ENCODE peak calls at places on chromosomes 5 and 9, in six cellular contexts. L is naive thymus-derived CD8-positive, alpha-beta T cell; J is stimulated activated CD8-positive, alpha-beta memory T cell treated with anti-CD3 and anti-CD28 coated beads, Interleukin-7, amount 100 ng/mL, for 1 hour; I is hippocampal formation; H is stimulated activated CD4-positive, alpha-beta T cell treated with anti-CD3 and anti-CD28 coated beads, Interleukin-2, amount 100 ng/mL, for 24 hours; B is CD8-positive, alpha-beta memory T cell. K is an unnamed sample.

GRCh38 chr9:899440-900184 is 58.1 kb downstream of the DMRT1 start:
- DNase-seq in L (no peak), J (no peak), I (peak; percentile 25), H (no peak), B (no peak), K (no peak)

GRCh38 chr9:133226219-133227171 is 17.4 kb upstream of the OBP2B start:
- DNase-seq in L (no peak), J (no peak), I (no peak), H (no peak), B (no peak), K (no peak)

GRCh38 chr9:77883846-77884771 is 147.5 kb downstream of the GNAQ start:
- DNase-seq in L (no peak), J (no peak), I (no peak), H (no peak), B (no peak), K (no peak)

GRCh38 chr9:115278241-115279035 is 160.5 kb upstream of the TNC start:
- DNase-seq in L (no peak), J (no peak), I (no peak), H (no peak), B (no peak), K (no peak)

GRCh38 chr9:10562581-10563343 is 50.0 kb downstream of the PTPRD start:
- DNase-seq in L (no peak), J (no peak), I (no peak), H (no peak), B (no peak), K (no peak)

GRCh38 chr5:156394642-156395393 is 67.9 kb downstream of the SGCD start:
- DNase-seq in L (no peak), J (no peak), I (peak; percentile 44), H (no peak), B (no peak), K (no peak)

GRCh38 chr5:134131578-134132350 is 17.3 kb downstream of the TCF7 start:
- DNase-seq in L (no peak), J (no peak), I (no peak), H (no peak), B (peak; percentile 47), K (no peak)

GRCh38 chr9:21968331-21969010 is 25.7 kb downstream of the CDKN2A start:
- DNase-seq in L (peak; percentile 8), J (no peak), I (no peak), H (no peak), B (no peak), K (no peak)

GRCh38 chr5:140595538-140595937 is 30.9 kb downstream of the SLC35A4 start:
- DNase-seq in L (no peak), J (no peak), I (peak; percentile 21), H (no peak), B (no peak), K (no peak)

GRCh38 chr5:159510282-159510681 is 180.0 kb upstream of the IL12B start:
- DNase-seq in L (no peak), J (no peak), I (no peak), H (no peak), B (no peak), K (no peak)

GRCh38 chr9:77735515-77735914 is 87.4 kb upstream of the GNA14 start:
- DNase-seq in L (no peak), J (no peak), I (peak; percentile 36), H (no peak), B (no peak), K (no peak)

GRCh38 chr9:124390812-124391658 is 24.2 kb downstream of the PSMB7 start:
- DNase-seq in L (no peak), J (no peak), I (no peak), H (no peak), B (no peak), K (no peak)

GRCh38 chr5:51657340-51658240 is 274.3 kb downstream of the ISL1 start:
- DNase-seq in L (no peak), J (no peak), I (no peak), H (no peak), B (no peak), K (no peak)

GRCh38 chr5:5372511-5372910 is 50.0 kb upstream of the ICE1 start:
- DNase-seq in L (no peak), J (no peak), I (no peak), H (no peak), B (no peak), K (no peak)

GRCh38 chr9:6771722-6772121 is 13.9 kb downstream of the KDM4C start:
- DNase-seq in L (no peak), J (no peak), I (no peak), H (no peak), B (no peak), K (no peak)

GRCh38 chr5:153902026-153902425 is 136.7 kb downstream of the FAM114A2 start:
- DNase-seq in L (no peak), J (no peak), I (no peak), H (no peak), B (no peak), K (no peak)

GRCh38 chr5:72160299-72160698 is 53.0 kb downstream of the MAP1B start:
- DNase-seq in L (no peak), J (no peak), I (no peak), H (no peak), B (no peak), K (no peak)

GRCh38 chr9:127742435-127743088 is 7.5 kb upstream of the TOR2A start:
- DNase-seq in L (no peak), J (no peak), I (no peak), H (no peak), B (no peak), K (peak; percentile 97)

GRCh38 chr5:52824827-52825226 is 37.1 kb downstream of the ITGA1 start:
- DNase-seq in L (no peak), J (no peak), I (no peak), H (no peak), B (no peak), K (no peak)

GRCh38 chr9:112866662-112867274 is 23.9 kb downstream of the SLC46A2 start:
- DNase-seq in L (no peak), J (no peak), I (no peak), H (no peak), B (no peak), K (no peak)

GRCh38 chr5:72427488-72428437 is 79.4 kb downstream of the ZNF366 start:
- DNase-seq in L (no peak), J (no peak), I (no peak), H (no peak), B (no peak), K (no peak)

GRCh38 chr9:70988551-70988950 is 132.9 kb downstream of the TRPM3 start:
- DNase-seq in L (no peak), J (no peak), I (no peak), H (no peak), B (no peak), K (no peak)

GRCh38 chr5:138900281-138900965 is 25.3 kb upstream of the LRRTM2 start:
- DNase-seq in L (no peak), J (no peak), I (no peak), H (peak; percentile 13), B (no peak), K (no peak)

GRCh38 chr5:124980174-124980941 is 233.9 kb upstream of the ZNF608 start:
- DNase-seq in L (no peak), J (no peak), I (peak; percentile 92), H (no peak), B (no peak), K (no peak)

GRCh38 chr5:155332618-155333017 is 319.1 kb downstream of the KIF4B start:
- DNase-seq in L (no peak), J (no peak), I (no peak), H (no peak), B (no peak), K (no peak)

GRCh38 chr5:141824717-141825116 is 53.5 kb downstream of the PCDH1 start:
- DNase-seq in L (no peak), J (no peak), I (no peak), H (no peak), B (no peak), K (no peak)

GRCh38 chr5:61330879-61331406 is 1.1 kb upstream of the ZSWIM6 start:
- DNase-seq in L (peak; percentile 80), J (no peak), I (peak; percentile 50), H (peak; percentile 72), B (peak; percentile 84), K (peak; percentile 66)

GRCh38 chr9:129038109-129038852 is 1.9 kb downstream of the MIGA2 start:
- DNase-seq in L (no peak), J (no peak), I (no peak), H (no peak), B (no peak), K (no peak)

GRCh38 chr5:109247943-109248342 is 161.8 kb downstream of the PJA2 start:
- DNase-seq in L (no peak), J (no peak), I (no peak), H (no peak), B (no peak), K (no peak)

GRCh38 chr9:98410185-98410697 is 154.8 kb upstream of the TBC1D2 start:
- DNase-seq in L (no peak), J (no peak), I (peak; percentile 14), H (no peak), B (no peak), K (no peak)

GRCh38 chr9:69822091-69822750 is 1.6 kb downstream of the CFAP95 start:
- DNase-seq in L (no peak), J (no peak), I (no peak), H (no peak), B (no peak), K (no peak)

GRCh38 chr5:38598994-38599611 is 42.7 kb upstream of the LIFR start:
- DNase-seq in L (no peak), J (no peak), I (no peak), H (no peak), B (no peak), K (no peak)

GRCh38 chr9:122347348-122348287 is 23.2 kb upstream of the PTGS1 start:
- DNase-seq in L (peak; percentile 16), J (no peak), I (no peak), H (peak; percentile 17), B (no peak), K (peak; percentile 57)

GRCh38 chr5:176540956-176541337 is 3.7 kb upstream of the RNF44 start:
- DNase-seq in L (peak; percentile 57), J (no peak), I (no peak), H (no peak), B (peak; percentile 79), K (no peak)

GRCh38 chr9:98885575-98886292 is 58.0 kb upstream of the COL15A1 start:
- DNase-seq in L (no peak), J (no peak), I (no peak), H (no peak), B (no peak), K (no peak)

GRCh38 chr5:149546974-149547373 is 4.3 kb downstream of the CSNK1A1 start:
- DNase-seq in L (no peak), J (no peak), I (no peak), H (no peak), B (no peak), K (no peak)

GRCh38 chr5:101590384-101590783 is 687.3 kb upstream of the ST8SIA4 start:
- DNase-seq in L (no peak), J (no peak), I (no peak), H (no peak), B (no peak), K (no peak)